ENCODE peak calls at places on chromosome X, in six cellular contexts. V is kidney epithelial cell; Y is neural progenitor cell; W is left ventricle myocardium inferior; Z is foreskin fibroblast; H is naive thymus-derived CD4-positive, alpha-beta T cell. L is an unnamed sample.

GRCh38 chrX:148601034-148601433 is 100.6 kb downstream of the AFF2 start:
- DNase-seq in V (no peak), Y (no peak), W (no peak), Z (no peak), H (no peak), L (no peak)

GRCh38 chrX:7985568-7985967 is 58.4 kb upstream of the PNPLA4 start:
- DNase-seq in V (no peak), Y (no peak), W (no peak), Z (peak), H (no peak), L (no peak)

GRCh38 chrX:113274345-113274744 is 433.7 kb upstream of the AMOT start:
- DNase-seq in V (no peak), Y (no peak), W (no peak), Z (no peak), H (no peak), L (no peak)

GRCh38 chrX:97367149-97367548 is 483.4 kb downstream of the RPA4 start:
- DNase-seq in V (no peak), Y (no peak), W (no peak), Z (peak), H (no peak), L (peak)

GRCh38 chrX:46757593-46757992 is 1.3 kb downstream of the SLC9A7 start:
- DNase-seq in V (no peak), Y (no peak), W (no peak), Z (peak), H (no peak), L (no peak)

GRCh38 chrX:131762802-131763234 is 218.9 kb downstream of the OR13H1 start:
- DNase-seq in V (no peak), Y (no peak), W (no peak), Z (peak), H (peak), L (no peak)

GRCh38 chrX:23952401-23952800 is 44.6 kb downstream of the CXorf58 start:
- DNase-seq in V (no peak), Y (no peak), W (no peak), Z (no peak), H (no peak), L (no peak)

GRCh38 chrX:96455078-96455477 is 229.6 kb upstream of the DIAPH2 start:
- DNase-seq in V (no peak), Y (no peak), W (no peak), Z (no peak), H (no peak), L (no peak)

GRCh38 chrX:37712458-37712857 is 26.9 kb downstream of the XK start:
- DNase-seq in V (no peak), Y (no peak), W (no peak), Z (peak), H (no peak), L (no peak)

GRCh38 chrX:47796433-47796906 is 40.2 kb upstream of the ZNF81 start:
- DNase-seq in V (no peak), Y (no peak), W (no peak), Z (peak), H (no peak), L (peak)

GRCh38 chrX:53227224-53227765 is 2.3 kb upstream of the KDM5C start:
- DNase-seq in V (no peak), Y (no peak), W (no peak), Z (no peak), H (no peak), L (no peak)

GRCh38 chrX:155768036-155768769 is 112.9 kb upstream of the VAMP7 start:
- DNase-seq in V (no peak), Y (no peak), W (no peak), Z (peak), H (no peak), L (peak)

GRCh38 chrX:139202742-139203410 is 327.7 kb upstream of the F9 start:
- DNase-seq in V (no peak), Y (peak), W (peak), Z (no peak), H (no peak), L (no peak)
- H3K4me3 ChIP-seq in V (no peak), Y (peak), W (peak), Z (peak), H (no peak), L (no peak)

DNA sequence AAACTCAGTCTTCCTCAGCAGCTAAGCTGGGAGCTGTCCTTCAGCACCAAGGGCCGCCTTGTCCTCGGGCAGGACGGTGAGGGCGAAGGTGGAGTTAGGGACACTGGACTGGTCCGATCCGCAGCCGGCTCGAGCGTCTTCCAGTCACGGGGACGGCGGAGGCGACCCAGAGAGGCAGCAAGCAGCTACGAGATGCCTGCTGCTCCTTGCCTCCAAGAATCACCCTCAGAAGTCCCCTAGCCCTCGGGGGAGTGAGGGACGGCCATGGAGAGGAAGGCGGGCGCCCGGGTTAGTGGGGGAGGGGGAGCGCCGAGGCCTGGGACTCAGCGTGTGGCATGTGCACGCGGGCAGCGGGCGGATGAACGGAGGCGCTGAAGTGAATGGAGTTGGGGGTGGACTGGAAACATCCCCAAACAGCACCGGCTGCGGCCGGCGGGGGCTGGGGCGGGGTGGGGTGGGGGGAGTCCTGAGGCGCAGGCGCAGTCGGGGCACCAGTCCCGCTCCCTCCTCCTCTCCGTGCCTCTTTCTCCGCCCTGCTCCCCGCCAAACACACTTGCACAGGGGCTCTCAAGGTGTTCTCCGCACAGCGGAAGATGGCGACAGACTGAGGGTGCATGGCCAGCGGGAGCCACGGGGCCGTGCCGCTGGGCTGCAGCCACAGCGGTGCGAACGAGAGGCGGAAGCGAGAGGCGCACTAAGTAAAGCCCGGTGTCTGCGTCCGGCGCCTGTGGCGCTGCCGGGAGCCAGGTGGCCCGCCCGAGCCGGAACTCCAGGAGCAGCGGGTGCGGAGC is at the start of gene NALF2:
- DNase-seq in V (peak), Y (peak), W (peak), Z (peak), H (peak), L (no peak)
- H3K4me3 ChIP-seq in V (peak), Y (peak), W (peak), Z (no peak), H (no peak), L (no peak)

DNA sequence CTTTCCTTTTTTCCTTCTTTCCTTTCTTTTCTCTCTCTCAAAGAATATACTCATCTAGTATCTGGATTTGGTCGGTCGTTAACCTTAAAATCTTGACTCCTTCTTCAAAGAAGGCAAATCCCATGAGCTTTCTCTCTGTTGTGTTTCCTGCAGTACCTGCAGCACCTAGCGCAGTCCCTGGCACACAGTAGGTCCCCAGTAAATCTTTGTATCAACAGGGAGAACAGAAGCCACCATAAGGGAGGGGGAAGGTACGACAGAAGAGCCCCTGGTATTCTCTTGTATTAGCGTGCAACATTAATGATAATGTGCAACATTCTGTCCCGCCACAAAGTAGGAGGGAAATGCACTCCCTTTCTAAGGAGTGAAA is 133.5 kb downstream of the AMELX start:
- DNase-seq in V (no peak), Y (no peak), W (no peak), Z (no peak), H (no peak), L (no peak)
- H3K4me3 ChIP-seq in V (no peak), Y (peak), W (peak), Z (peak), H (no peak), L (peak)

GRCh38 chrX:78140206-78140605 is 756 bp upstream of the TAF9B start:
- DNase-seq in V (no peak), Y (no peak), W (no peak), Z (no peak), H (no peak), L (no peak)
- H3K4me3 ChIP-seq in V (no peak), Y (no peak), W (peak), Z (no peak), H (peak), L (no peak)

GRCh38 chrX:51728202-51728601 is 15.0 kb upstream of the GSPT2 start:
- DNase-seq in V (no peak), Y (no peak), W (no peak), Z (no peak), H (no peak), L (no peak)
- H3K4me3 ChIP-seq in V (no peak), Y (no peak), W (no peak), Z (no peak), H (no peak), L (no peak)

GRCh38 chrX:368811-369562 is 17.7 kb downstream of the PPP2R3B start:
- DNase-seq in V (no peak), Y (peak), W (peak), Z (peak), H (no peak), L (no peak)

GRCh38 chrX:370244-370962 is 16.3 kb downstream of the PPP2R3B start:
- DNase-seq in V (no peak), Y (no peak), W (peak), Z (no peak), H (no peak), L (no peak)

GRCh38 chrX:367866-368265 is 18.8 kb downstream of the PPP2R3B start:
- DNase-seq in V (no peak), Y (peak), W (no peak), Z (no peak), H (no peak), L (no peak)

GRCh38 chrX:370963-371745 is 15.6 kb downstream of the PPP2R3B start:
- DNase-seq in V (no peak), Y (no peak), W (no peak), Z (no peak), H (no peak), L (no peak)

DNA sequence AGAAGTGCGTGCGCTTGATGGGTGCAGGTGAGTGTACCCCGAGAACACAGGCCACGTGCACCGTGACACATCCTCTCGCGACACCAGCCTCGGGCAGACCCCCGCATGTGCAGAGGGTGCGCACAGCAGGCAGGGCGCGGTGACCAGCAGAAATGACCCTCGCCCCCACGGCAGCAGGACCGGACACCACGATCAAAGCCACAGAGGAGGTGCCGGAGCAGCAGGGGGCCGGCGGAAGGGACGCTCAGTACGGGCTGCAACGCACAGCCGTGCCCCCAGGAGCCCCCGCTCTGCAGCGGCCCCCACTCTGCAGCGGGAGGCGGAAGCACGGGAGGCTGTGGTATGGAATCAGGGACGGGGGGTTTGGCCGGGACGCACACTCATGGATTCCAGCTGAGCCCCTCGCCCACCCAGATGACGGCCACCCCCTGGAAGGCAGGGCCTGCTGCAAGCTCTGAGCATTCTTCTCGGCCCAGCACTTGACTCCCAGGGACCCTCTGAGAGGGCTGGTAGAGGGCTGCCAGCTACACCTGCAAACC is 17.1 kb downstream of the PPP2R3B start:
- DNase-seq in V (no peak), Y (no peak), W (no peak), Z (no peak), H (no peak), L (no peak)
- H3K4me3 ChIP-seq in V (no peak), Y (no peak), W (peak), Z (no peak), H (no peak), L (no peak)

GRCh38 chrX:40101430-40101802 is 3.7 kb upstream of the BCOR start:
- DNase-seq in V (no peak), Y (no peak), W (no peak), Z (no peak), H (no peak), L (no peak)

GRCh38 chrX:40104649-40105015 is 6.9 kb upstream of the BCOR start:
- DNase-seq in V (no peak), Y (peak), W (peak), Z (peak), H (no peak), L (no peak)

GRCh38 chrX:40103565-40104323 is 6.0 kb upstream of the BCOR start:
- DNase-seq in V (no peak), Y (peak), W (no peak), Z (no peak), H (no peak), L (no peak)

GRCh38 chrX:40100537-40101429 is 3.0 kb upstream of the BCOR start:
- DNase-seq in V (no peak), Y (peak), W (no peak), Z (no peak), H (no peak), L (no peak)

GRCh38 chrX:40102393-40103381 is 4.9 kb upstream of the BCOR start:
- DNase-seq in V (no peak), Y (peak), W (no peak), Z (no peak), H (no peak), L (no peak)
- H3K4me3 ChIP-seq in V (no peak), Y (peak), W (no peak), Z (no peak), H (no peak), L (no peak)

L was measured in AG09309.